ENCODE peak calls at places on chromosomes 2 and 18, in ten cellular contexts. H is A549; Z is activated CD8-positive, alpha-beta memory T cell treated with anti-CD3 and anti-CD28 coated beads, Interleukin-2, amount 10 ng/mL, durations not matched to agents 7 days and 5 days; K is AG09309; S is NCI-H2029; T is CD4-positive, CD25-positive, alpha-beta regulatory T cell; B is stimulated activated CD4-positive, alpha-beta T cell treated with anti-CD3 and anti-CD28 coated beads, TNF-alpha, amount 100 ng/mL, for 4 hours; C is MCF 10A; M is HuH-7.5; I is HS-27A. X is an unnamed sample.

GRCh38 chr2:189548686-189549439 is 31.7 kb downstream of the SLC40A1 start:
- DNase-seq in H (peak), Z (no peak), K (no peak), S (no peak), T (no peak), B (no peak), C (peak), M (no peak), I (no peak), X (no peak)

GRCh38 chr2:218003994-218004419 is 1.2 kb upstream of the TNS1 start:
- DNase-seq in H (no peak), Z (no peak), K (peak), S (no peak), T (no peak), B (no peak), C (peak), M (no peak), I (no peak), X (no peak)

GRCh38 chr2:25651066-25651465 is 22.3 kb downstream of the DTNB start:
- DNase-seq in H (no peak), Z (no peak), K (no peak), S (no peak), T (no peak), B (no peak), C (peak), M (no peak), I (no peak), X (no peak)

GRCh38 chr2:31199206-31199605 is 18.1 kb downstream of the CAPN14 start:
- DNase-seq in H (no peak), Z (no peak), K (no peak), S (no peak), T (no peak), B (no peak), C (no peak), M (no peak), I (no peak), X (no peak)

GRCh38 chr2:15688924-15689568 is 97.4 kb downstream of the DDX1 start:
- DNase-seq in H (no peak), Z (no peak), K (no peak), S (no peak), T (no peak), B (no peak), C (no peak), M (no peak), I (no peak), X (no peak)

GRCh38 chr2:120919771-120920437 is 184.2 kb downstream of the GLI2 start:
- DNase-seq in H (no peak), Z (no peak), K (no peak), S (no peak), T (no peak), B (no peak), C (no peak), M (no peak), I (no peak), X (no peak)

GRCh38 chr2:232522014-232522854 is 2.0 kb downstream of the PRSS56 start:
- DNase-seq in H (peak), Z (peak), K (no peak), S (no peak), T (peak), B (peak), C (peak), M (peak), I (no peak), X (no peak)

GRCh38 chr2:202118168-202118567 is 45.1 kb downstream of the KIAA2012 start:
- DNase-seq in H (no peak), Z (no peak), K (no peak), S (no peak), T (no peak), B (no peak), C (no peak), M (no peak), I (no peak), X (no peak)

GRCh38 chr2:219441451-219442205 is 7.0 kb downstream of the SPEG start:
- DNase-seq in H (peak), Z (no peak), K (no peak), S (peak), T (peak), B (peak), C (peak), M (peak), I (no peak), X (peak)

GRCh38 chr18:74493689-74494088 is 2.5 kb upstream of the CNDP2 start:
- DNase-seq in H (peak), Z (peak), K (no peak), S (no peak), T (peak), B (peak), C (peak), M (no peak), I (no peak), X (peak)

GRCh38 chr2:112996635-112997034 is 8.6 kb upstream of the IL36A start:
- DNase-seq in H (no peak), Z (peak), K (no peak), S (no peak), T (peak), B (peak), C (no peak), M (no peak), I (no peak), X (no peak)